ENCODE peak calls at places on chromosome 22, in ten cellular contexts. Q, E, L, P, H, O, V, U, C and I are unnamed samples.

GRCh38 chr22:17097062-17097461 is 12.3 kb downstream of the IL17RA start:
- DNase-seq in O (no peak), H (no peak), L (no peak), V (no peak), P (no peak), E (no peak), C (no peak), Q (no peak), U (no peak), I (no peak)

GRCh38 chr22:47547239-47547661 is 784.8 kb downstream of the TBC1D22A start:
- DNase-seq in O (no peak), L (no peak), V (no peak), E (no peak), U (no peak), P (no peak), Q (no peak), C (no peak), H (no peak), I (no peak)

GRCh38 chr22:48749555-48750227 is 1078.0 kb downstream of the BRD1 start:
- DNase-seq in O (peak; percentile 9), V (no peak), L (no peak), H (no peak), Q (no peak), P (no peak), U (no peak), E (no peak), C (no peak), I (no peak)

GRCh38 chr22:40620464-40621046 is 16.0 kb downstream of the MRTFA start:
- DNase-seq in L (peak; percentile 34), O (no peak), E (no peak), C (no peak), H (no peak), U (no peak), P (peak; percentile 51), V (no peak), Q (peak; percentile 32), I (no peak)

GRCh38 chr22:38176170-38176741 is 5.4 kb downstream of the PLA2G6 start:
- DNase-seq in H (peak; percentile 61), C (peak; percentile 41), Q (no peak), L (peak; percentile 53), P (peak; percentile 89), V (peak; percentile 64), O (peak; percentile 87), U (peak; percentile 91), E (peak; percentile 85), I (no peak)

GRCh38 chr22:22025320-22026156 is 43.0 kb upstream of the TOP3B start:
- DNase-seq in U (no peak), V (no peak), P (no peak), H (no peak), C (no peak), L (no peak), E (no peak), Q (no peak), O (no peak), I (no peak)

GRCh38 chr22:50255607-50256006 is 4.5 kb upstream of the HDAC10 start:
- DNase-seq in V (no peak), C (no peak), H (no peak), Q (no peak), P (no peak), O (no peak), L (no peak), E (no peak), U (no peak), I (no peak)

GRCh38 chr22:46422896-46423295 is 87.4 kb downstream of the TRMU start:
- DNase-seq in O (peak; percentile 30), V (no peak), E (no peak), L (no peak), Q (no peak), P (no peak), U (no peak), C (no peak), H (no peak), I (no peak)

GRCh38 chr22:23065495-23066122 is 4.7 kb upstream of the GNAZ start:
- DNase-seq in Q (no peak), O (peak; percentile 9), H (no peak), L (no peak), U (no peak), E (no peak), P (no peak), V (no peak), C (no peak), I (no peak)

GRCh38 chr22:30728829-30729228 is 34.2 kb downstream of the OSBP2 start:
- DNase-seq in E (no peak), H (no peak), O (no peak), P (no peak), U (no peak), C (no peak), V (no peak), Q (no peak), L (no peak), I (no peak)

GRCh38 chr22:30732426-30732825 is 37.8 kb downstream of the OSBP2 start:
- DNase-seq in C (no peak), V (no peak), Q (no peak), L (no peak), O (no peak), H (no peak), U (no peak), E (no peak), P (no peak), I (no peak)

GRCh38 chr22:30730351-30730750 is 35.7 kb downstream of the OSBP2 start:
- DNase-seq in E (no peak), Q (no peak), L (no peak), O (no peak), U (no peak), H (no peak), P (no peak), C (no peak), V (no peak), I (no peak)

GRCh38 chr22:30731658-30732057 is 37.0 kb downstream of the OSBP2 start:
- DNase-seq in Q (no peak), U (no peak), P (no peak), L (no peak), O (no peak), E (no peak), H (no peak), C (no peak), V (no peak), I (no peak)

DNA sequence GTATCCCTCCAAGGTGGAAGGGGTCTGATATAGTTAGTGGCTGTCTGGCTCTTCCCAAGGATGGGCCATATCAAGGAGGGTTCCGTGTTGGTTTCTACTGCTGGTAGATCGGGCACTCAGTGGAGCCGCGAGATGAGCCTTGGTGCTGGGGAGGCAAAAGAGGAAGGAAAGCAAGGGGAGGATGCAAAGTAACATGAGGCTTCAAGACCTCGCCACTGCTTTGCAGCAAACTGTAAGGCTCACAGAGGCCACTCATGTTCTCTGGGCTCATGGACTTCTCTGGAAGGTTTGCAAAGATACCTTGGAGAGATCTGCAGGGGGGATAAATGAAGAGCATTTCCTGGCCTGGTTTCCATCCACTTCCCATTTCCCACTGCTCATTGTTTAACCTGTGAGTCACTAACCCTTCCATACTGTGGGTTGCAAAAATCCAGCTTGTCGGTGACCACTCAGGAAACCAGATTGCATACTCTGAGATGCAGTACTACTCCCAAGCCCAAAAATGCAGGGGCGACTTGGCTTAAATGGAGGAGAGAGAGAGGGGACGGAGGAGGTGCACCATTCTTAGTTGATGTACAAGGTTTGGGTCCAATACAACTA is 38.5 kb downstream of the OSBP2 start:
- DNase-seq in U (no peak), Q (no peak), E (no peak), C (no peak), L (no peak), H (no peak), V (peak; percentile 88), O (no peak), P (peak; percentile 75), I (no peak)
- H3K4me3 ChIP-seq in U (no peak overlapping the region), Q (no peak overlapping the region), E (no peak overlapping the region), C (no peak overlapping the region), L (no peak overlapping the region), H (no peak overlapping the region), V (no peak overlapping the region), O (no peak overlapping the region), P (no peak overlapping the region), I (no peak overlapping the region)

GRCh38 chr22:25668437-25668836 is 73.6 kb upstream of the MYO18B start:
- DNase-seq in L (no peak), E (no peak), V (peak; percentile 79), U (peak; percentile 49), Q (no peak), C (no peak), H (peak; percentile 36), O (no peak), P (peak; percentile 92), I (no peak)

GRCh38 chr22:25663654-25664053 is 78.3 kb upstream of the MYO18B start:
- DNase-seq in L (no peak), V (no peak), E (no peak), Q (no peak), H (no peak), P (no peak), U (no peak), O (no peak), C (no peak), I (no peak)

GRCh38 chr22:25661067-25661466 is 80.9 kb upstream of the MYO18B start:
- DNase-seq in U (no peak), L (no peak), O (no peak), H (no peak), V (no peak), C (no peak), E (no peak), P (peak; percentile 88), Q (no peak), I (no peak)

DNA sequence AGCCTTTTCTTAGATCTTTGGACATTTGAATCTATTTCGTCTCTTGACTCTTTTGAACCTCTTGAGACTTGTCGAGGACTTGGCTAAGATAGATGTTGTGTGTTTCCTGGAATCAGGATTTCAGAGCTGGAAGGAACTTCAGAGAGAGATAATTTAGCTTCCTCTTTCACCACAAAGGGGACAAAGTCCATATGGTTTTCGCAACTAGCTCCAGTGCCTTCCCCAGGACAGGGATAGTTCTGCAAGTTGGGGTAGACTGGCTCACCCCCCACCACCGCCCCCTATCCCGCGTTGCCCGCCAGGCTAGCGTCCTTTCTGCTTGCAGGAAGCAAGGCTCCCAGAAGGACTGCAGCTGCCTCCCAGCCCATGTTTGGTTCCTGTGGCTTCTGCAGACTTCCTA is 75.7 kb upstream of the MYO18B start:
- DNase-seq in H (peak; percentile 22), U (no peak), C (no peak), Q (no peak), E (peak; percentile 12), O (no peak), V (no peak), P (peak; percentile 85), L (no peak), I (no peak)
- TF ChIP-seq CTCF in H (no peak), U (no peak), C (no peak), Q (no peak), E (no peak), O (no peak), V (no peak), P (no peak), L (no peak), I (no peak)

DNA sequence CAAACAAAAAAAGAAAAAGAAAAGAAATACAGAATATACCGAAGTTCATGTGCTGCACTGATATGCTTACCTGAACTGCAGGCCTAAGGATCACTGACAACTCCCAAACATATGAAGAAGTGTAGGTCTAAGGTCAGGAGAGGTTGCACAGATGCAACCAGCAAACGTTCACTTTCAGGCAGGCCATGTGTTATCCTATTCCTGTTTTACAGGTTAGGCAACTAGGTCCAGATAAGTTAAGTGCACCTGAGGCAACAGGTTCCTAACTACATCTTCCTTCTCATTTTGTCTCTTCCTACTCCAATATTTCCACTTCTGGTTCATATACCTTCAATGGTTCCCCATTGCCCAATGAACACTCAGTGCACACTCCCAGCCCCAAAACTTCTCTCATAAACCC is 15.1 kb downstream of the PI4KA start:
- DNase-seq in L (no peak), V (no peak), H (no peak), O (no peak), Q (no peak), C (no peak), E (no peak), P (no peak), U (no peak), I (no peak)
- H3K4me3 ChIP-seq in L (no peak overlapping the region), V (no peak overlapping the region), H (no peak overlapping the region), O (no peak overlapping the region), Q (no peak overlapping the region), C (no peak overlapping the region), E (no peak overlapping the region), P (no peak overlapping the region), U (no peak overlapping the region), I (no peak overlapping the region)

GRCh38 chr22:33888821-33889220 is 31.5 kb downstream of the LARGE1 start:
- DNase-seq in V (no peak), C (no peak), Q (no peak), U (no peak), O (no peak), E (no peak), P (no peak), L (no peak), H (no peak), I (no peak)
- TF ChIP-seq CTCF in V (no peak), C (no peak), Q (no peak), U (no peak), O (no peak), E (no peak), P (no peak), L (no peak), H (no peak), I (no peak)